ENCODE peak calls at places on chromosomes 6 and 20, in eight cellular contexts. R is tibial nerve, M is upper lobe of left lung, S is ovary, B is suprapubic skin, C is stomach, P is A549, Q is transverse colon. T is an unnamed sample.

GRCh38 chr6:124223596-124223995 is 419.9 kb downstream of the NKAIN2 start:
- DNase-seq in S (no peak), Q (no peak), C (no peak), M (no peak), B (no peak), P (no peak), R (no peak), T (no peak)

GRCh38 chr6:115554060-115554459 is 506.6 kb downstream of the FRK start:
- DNase-seq in S (no peak), C (no peak), B (no peak), R (no peak), M (no peak), Q (no peak), P (no peak), T (no peak)

GRCh38 chr20:56359212-56360132 is 698 bp downstream of the FAM210B start:
- DNase-seq in C (peak; percentile 38), Q (peak; percentile 47), R (no peak), B (peak; percentile 75), M (peak; percentile 38), P (peak; percentile 30), S (peak; percentile 72), T (peak; percentile 78)

GRCh38 chr20:32067234-32067821 is 15.3 kb downstream of the HCK start:
- DNase-seq in B (no peak), Q (no peak), P (no peak), M (no peak), S (no peak), C (no peak), R (no peak), T (no peak)

GRCh38 chr20:4154958-4155411 is 139.6 kb upstream of the RNF24 start:
- DNase-seq in P (peak; percentile 78), Q (peak; percentile 52), M (peak; percentile 38), R (no peak), B (no peak), C (peak; percentile 54), S (peak; percentile 17), T (peak; percentile 67)

GRCh38 chr6:116382587-116382986 is 11.8 kb downstream of the DSE start:
- DNase-seq in C (no peak), B (no peak), Q (no peak), R (no peak), M (no peak), S (no peak), P (no peak), T (no peak)

GRCh38 chr6:116229287-116229913 is 24.5 kb downstream of the TSPYL4 start:
- DNase-seq in C (peak; percentile 49), B (peak; percentile 83), R (peak; percentile 77), P (no peak), Q (peak; percentile 65), M (no peak), S (peak; percentile 87), T (peak; percentile 96)

GRCh38 chr20:6420336-6420735 is 297.5 kb upstream of the FERMT1 start:
- DNase-seq in C (no peak), R (no peak), S (no peak), P (no peak), M (no peak), B (no peak), Q (no peak), T (no peak)

GRCh38 chr6:89260832-89261231 is 43.7 kb upstream of the GABRR1 start:
- DNase-seq in B (no peak), Q (no peak), S (no peak), C (no peak), M (no peak), R (no peak), P (no peak), T (no peak)

GRCh38 chr6:150038202-150038830 is 13.0 kb upstream of the RAET1L start:
- DNase-seq in B (no peak), M (no peak), P (no peak), S (no peak), R (no peak), Q (no peak), C (no peak), T (no peak)

DNA sequence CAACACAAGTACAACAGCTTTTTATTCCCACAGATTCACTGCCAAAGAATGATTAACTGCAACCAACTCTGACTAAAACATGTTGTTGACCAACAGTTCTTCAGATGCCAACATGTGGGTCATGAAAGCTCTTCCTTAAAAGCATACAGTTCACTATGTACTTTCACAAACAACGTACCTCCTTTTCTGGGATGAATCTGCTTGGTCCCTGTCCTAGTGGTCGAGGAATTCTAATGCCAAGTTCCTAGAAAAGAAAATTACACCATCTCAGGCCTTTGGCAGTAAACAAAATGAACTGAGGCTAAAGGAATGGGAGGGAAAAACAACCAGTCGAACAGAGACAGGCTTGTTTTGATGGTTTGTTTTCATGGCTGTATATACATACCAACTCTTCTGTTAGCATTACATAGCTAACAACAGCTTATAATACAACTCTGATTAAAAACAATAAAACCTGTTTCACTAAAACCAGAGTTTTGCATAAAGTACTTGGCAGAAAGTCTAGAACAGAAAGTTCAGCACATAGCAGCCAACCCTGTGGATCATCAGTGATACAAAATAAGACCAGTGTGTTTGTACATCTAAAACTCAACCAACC is 92.4 kb downstream of the SESN1 start:
- DNase-seq in S (no peak), M (no peak), C (no peak), Q (no peak), R (no peak), B (no peak), P (no peak), T (no peak)
- TF ChIP-seq POLR2A in S (peak; percentile 8), M (no peak), C (no peak), Q (no peak), R (no peak), B (no peak), P (no peak), T (no peak)

GRCh38 chr20:37987602-37988290 is 45.5 kb downstream of the TTI1 start:
- DNase-seq in R (no peak), M (no peak), B (no peak), C (no peak), S (no peak), Q (no peak), P (no peak), T (no peak)
- TF ChIP-seq EP300 in R (no peak), M (no peak), B (no peak), C (no peak), S (no peak), Q (no peak), P (no peak), T (no peak)

GRCh38 chr6:87938287-87938686 is 109.4 kb upstream of the SPACA1 start:
- DNase-seq in C (no peak), R (no peak), M (no peak), Q (no peak), S (no peak), B (no peak), P (no peak), T (no peak)
- TF ChIP-seq POLR2A in C (no peak), R (no peak), M (no peak), Q (no peak), S (no peak), B (no peak), P (no peak), T (no peak)

DNA sequence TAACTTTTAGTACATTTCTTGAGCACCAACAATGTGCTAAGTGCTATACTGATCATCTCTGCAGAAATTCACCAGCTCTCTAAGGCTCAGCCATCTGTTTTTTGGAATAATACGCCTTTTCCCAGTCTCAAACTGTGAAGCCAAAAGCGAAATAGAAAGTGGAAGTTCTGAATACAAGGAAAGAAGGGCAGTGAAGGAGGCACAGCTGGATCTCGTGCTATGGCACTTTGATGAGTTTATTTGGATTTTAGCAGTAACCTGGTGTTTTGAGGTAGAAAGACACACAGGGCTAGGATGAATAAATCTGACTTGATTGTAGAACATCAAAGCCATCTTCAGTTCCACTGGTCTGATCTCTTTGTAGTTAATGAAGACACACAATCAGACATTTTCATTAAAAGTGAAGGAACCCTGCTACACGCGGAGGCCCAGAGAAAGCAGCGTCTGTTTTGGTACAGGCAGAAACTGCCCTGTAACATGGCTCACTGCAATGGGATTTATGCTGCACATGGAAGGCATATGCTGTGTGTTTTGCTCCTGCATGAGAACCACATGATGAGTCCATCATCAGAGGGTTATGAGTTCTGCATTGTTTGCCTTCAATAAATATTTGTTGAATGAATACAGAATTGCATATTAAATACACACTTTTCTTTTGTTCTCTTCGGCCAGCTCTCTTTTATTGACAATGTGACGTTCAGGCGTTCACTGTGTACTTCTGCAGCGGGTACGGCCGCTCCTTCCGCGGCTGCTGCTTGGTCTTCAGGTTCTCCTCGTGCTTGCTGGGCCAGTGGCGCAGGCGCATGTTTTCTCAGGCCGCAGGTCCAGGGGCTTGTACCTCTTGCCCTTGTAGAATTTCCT is 100.9 kb downstream of the PREP start:
- DNase-seq in S (no peak), M (no peak), C (peak; percentile 83), Q (peak; percentile 23), R (no peak), P (no peak), B (no peak), T (no peak)
- TF ChIP-seq EP300 in S (no peak), M (no peak), C (no peak), Q (no peak), R (no peak), P (no peak), B (no peak), T (no peak)

DNA sequence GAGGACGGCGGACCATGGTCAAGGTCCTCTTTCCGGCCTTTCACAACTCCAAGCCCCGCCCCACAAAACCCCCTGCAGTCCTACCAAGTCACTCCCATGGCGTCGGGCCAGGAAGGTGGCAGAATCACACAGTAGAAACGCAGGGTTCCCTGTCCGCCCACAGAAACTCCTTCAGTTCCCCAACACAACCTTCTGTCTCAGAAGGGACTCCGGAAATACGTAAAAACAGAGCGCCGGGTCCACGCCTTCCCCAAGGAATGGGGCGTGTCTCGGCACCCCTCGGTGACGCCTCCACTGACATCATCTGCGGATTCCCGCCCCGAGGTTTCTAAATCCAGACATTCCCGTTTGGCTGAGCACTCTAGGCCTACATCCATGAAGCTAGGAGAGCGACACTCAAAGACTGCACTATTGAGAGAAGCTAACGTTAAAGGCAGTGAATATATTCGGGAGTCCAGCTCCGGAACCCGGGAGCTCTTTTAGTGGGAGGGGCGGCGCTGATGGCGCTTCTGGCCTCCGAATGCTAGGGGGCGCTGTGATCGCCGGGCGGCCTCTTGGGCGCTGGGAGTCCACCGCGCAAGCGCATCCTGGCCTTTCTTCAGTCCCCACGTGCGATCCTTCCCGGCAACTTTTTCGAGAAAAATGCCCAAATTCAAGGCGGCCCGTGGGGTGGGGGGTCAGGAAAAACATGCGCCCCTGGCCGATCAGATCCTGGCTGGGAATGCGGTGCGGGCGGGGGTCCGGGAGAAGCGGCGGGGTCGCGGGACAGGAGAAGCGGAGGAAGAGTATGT is at the start of the genes BYSL and MED20:
- DNase-seq in C (peak; percentile 94), R (peak; percentile 78), S (peak; percentile 95), M (peak; percentile 95), B (peak; percentile 94), Q (peak; percentile 95), P (peak; percentile 86), T (peak; percentile 96)
- TF ChIP-seq POLR2A in C (peak; percentile 61), R (peak; percentile 55), S (peak; percentile 76), M (peak; percentile 72), B (peak; percentile 40), Q (peak; percentile 93), P (no peak), T (peak; percentile 80)

DNA sequence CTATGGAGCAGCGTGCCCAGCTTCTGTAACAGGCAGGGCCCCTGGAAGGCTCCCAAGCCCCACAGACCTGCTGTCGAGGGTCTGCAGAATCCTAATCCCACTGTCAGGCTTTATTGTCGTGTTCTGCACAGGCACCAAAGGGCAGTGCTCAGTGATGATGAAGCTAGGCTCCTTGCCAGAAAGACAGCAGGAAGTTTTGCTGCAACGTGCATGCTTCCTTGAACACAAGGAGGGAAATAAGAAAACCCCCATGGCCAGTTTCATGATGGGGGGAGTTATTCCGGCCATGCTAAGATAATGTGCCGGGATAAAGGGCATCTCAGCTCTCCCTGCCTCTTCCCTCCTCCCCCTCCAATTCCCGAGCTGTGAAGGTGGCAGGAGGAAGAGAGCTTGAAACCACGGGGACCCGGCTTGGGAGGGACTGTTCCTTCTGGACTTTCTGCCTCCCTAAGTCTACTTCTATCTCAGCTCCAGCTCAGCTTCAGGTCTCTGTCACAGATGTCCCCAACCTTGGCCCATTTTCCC is 109.4 kb upstream of the KCNG1 start:
- DNase-seq in Q (peak; percentile 58), S (no peak), M (no peak), R (no peak), C (no peak), B (no peak), P (no peak), T (no peak)
- TF ChIP-seq EP300 in Q (no peak), S (no peak), M (no peak), R (no peak), C (no peak), B (no peak), P (no peak), T (no peak)